ENCODE peak calls at places on chromosomes 3 and 15, in four cellular contexts. One of them, this sample, is unnamed.

GRCh38 chr3:179321585-179322322 is 1.1 kb upstream of the ZNF639 start:
- DNase-seq in HepG2: peak
- DNase-seq in GM12878: no peak
- DNase-seq in A549: peak
- DNase-seq in this sample: peak

GRCh38 chr3:187958432-187959003 is 195.4 kb upstream of the LPP start:
- DNase-seq in HepG2: no peak
- DNase-seq in A549: no peak
- DNase-seq in GM12878: no peak
- DNase-seq in this sample: no peak

GRCh38 chr3:180617049-180617448 is 15.1 kb downstream of the TTC14 start:
- DNase-seq in HepG2: no peak
- DNase-seq in GM12878: no peak
- DNase-seq in A549: no peak
- DNase-seq in this sample: no peak

GRCh38 chr15:88627463-88627862 is 6.3 kb downstream of the AEN start:
- DNase-seq in A549: no peak
- DNase-seq in GM12878: no peak
- DNase-seq in HepG2: no peak
- DNase-seq in this sample: no peak

GRCh38 chr3:62755285-62755684 is 119.9 kb downstream of the CADPS start:
- DNase-seq in A549: no peak
- DNase-seq in GM12878: no peak
- DNase-seq in HepG2: no peak
- DNase-seq in this sample: peak

GRCh38 chr3:6821411-6821810 is 39.5 kb upstream of the GRM7 start:
- DNase-seq in GM12878: no peak
- DNase-seq in HepG2: no peak
- DNase-seq in A549: no peak
- DNase-seq in this sample: no peak

GRCh38 chr3:59600631-59601030 is 550.8 kb upstream of the CFAP20DC start:
- DNase-seq in HepG2: no peak
- DNase-seq in A549: no peak
- DNase-seq in GM12878: no peak
- DNase-seq in this sample: no peak

GRCh38 chr15:31280831-31281216 is 45.8 kb upstream of the KLF13 start:
- DNase-seq in HepG2: no peak
- DNase-seq in A549: no peak
- DNase-seq in GM12878: no peak
- DNase-seq in this sample: peak

GRCh38 chr3:108006901-108007331 is 83.9 kb downstream of the CD47 start:
- DNase-seq in GM12878: no peak
- DNase-seq in A549: no peak
- DNase-seq in HepG2: no peak
- DNase-seq in this sample: no peak

GRCh38 chr3:43394071-43394501 is 107.7 kb downstream of the SNRK start:
- DNase-seq in GM12878: no peak
- DNase-seq in HepG2: no peak
- DNase-seq in A549: no peak
- DNase-seq in this sample: no peak

GRCh38 chr3:194571491-194571941 is 61.7 kb downstream of the TMEM44 start:
- DNase-seq in A549: no peak
- DNase-seq in GM12878: no peak
- DNase-seq in HepG2: no peak
- DNase-seq in this sample: no peak

GRCh38 chr3:54299169-54299935 is 177.0 kb downstream of the CACNA2D3 start:
- DNase-seq in GM12878: no peak
- DNase-seq in HepG2: no peak
- DNase-seq in A549: no peak
- DNase-seq in this sample: no peak

GRCh38 chr15:85767785-85768529 is 26.8 kb downstream of the KLHL25 start:
- DNase-seq in HepG2: no peak
- DNase-seq in GM12878: no peak
- DNase-seq in A549: no peak
- DNase-seq in this sample: no peak

GRCh38 chr3:131361464-131362421 is 19.8 kb upstream of the NUDT16 start:
- DNase-seq in HepG2: no peak
- DNase-seq in GM12878: peak
- DNase-seq in A549: peak
- DNase-seq in this sample: no peak

DNA sequence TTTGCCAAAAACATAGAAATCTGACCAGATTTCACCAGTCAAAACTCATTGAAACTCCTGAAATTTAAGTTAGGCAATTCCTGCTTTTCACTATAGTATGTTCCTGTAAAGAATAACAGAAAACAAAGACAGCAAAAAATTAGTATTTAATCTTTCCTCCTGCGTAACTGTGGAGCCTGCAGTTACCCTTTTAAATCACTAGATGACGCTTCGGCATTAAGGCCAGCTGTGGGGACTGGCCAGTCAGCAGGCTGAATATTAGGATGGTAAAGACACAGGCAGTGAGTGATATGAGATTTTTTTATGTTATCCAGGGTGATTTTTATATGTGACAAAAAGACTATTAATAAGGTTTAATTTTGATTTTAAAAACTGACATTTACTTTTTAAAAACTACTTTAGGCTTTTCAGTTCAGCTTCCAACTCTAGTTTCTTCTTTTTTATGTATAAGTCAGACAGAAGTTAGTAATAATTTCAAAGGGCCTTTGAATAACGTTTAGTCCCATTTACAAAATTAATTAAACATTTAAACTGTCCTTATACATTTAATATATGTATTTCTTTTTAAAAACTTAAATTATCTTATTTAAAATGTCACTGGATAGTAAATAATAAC is 165.1 kb downstream of the PPM1L start:
- DNase-seq in GM12878: no peak
- DNase-seq in A549: peak
- DNase-seq in HepG2: peak
- DNase-seq in this sample: peak
- TF ChIP-seq PBX3 in GM12878: no peak
- TF ChIP-seq PBX3 in A549: no peak
- TF ChIP-seq PBX3 in HepG2: no peak
- TF ChIP-seq PBX3 in this sample: no peak

DNA sequence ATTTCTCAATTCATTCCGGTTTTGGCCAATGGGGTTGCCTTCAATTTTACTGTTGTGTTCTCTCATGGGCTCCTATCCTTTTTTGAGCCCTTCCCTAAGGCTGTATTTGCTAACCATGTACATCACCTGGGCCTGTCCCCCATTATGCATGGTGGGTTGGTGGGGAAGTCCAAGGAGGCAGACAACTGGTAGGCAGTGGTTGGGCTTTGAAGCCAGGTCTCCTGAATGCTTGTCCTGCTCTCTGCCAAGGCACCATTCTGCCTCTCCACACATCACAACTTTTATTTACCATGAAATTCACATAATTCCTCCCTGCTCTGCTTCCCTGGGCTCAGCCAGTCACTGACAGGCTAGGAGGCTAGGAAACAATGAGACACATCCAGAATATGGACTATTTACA is 41.0 kb upstream of the COPB2 start:
- DNase-seq in GM12878: no peak
- DNase-seq in HepG2: no peak
- DNase-seq in A549: no peak
- DNase-seq in this sample: no peak
- TF ChIP-seq CHD2 in GM12878: no peak
- TF ChIP-seq CHD2 in HepG2: no peak
- TF ChIP-seq CHD2 in A549: no peak
- TF ChIP-seq CHD2 in this sample: no peak

GRCh38 chr3:18669374-18669773 is 244.2 kb upstream of the SATB1 start:
- DNase-seq in HepG2: no peak
- DNase-seq in GM12878: no peak
- DNase-seq in A549: no peak
- DNase-seq in this sample: no peak
- TF ChIP-seq PBX3 in HepG2: no peak
- TF ChIP-seq PBX3 in GM12878: no peak
- TF ChIP-seq PBX3 in A549: no peak
- TF ChIP-seq PBX3 in this sample: no peak

DNA sequence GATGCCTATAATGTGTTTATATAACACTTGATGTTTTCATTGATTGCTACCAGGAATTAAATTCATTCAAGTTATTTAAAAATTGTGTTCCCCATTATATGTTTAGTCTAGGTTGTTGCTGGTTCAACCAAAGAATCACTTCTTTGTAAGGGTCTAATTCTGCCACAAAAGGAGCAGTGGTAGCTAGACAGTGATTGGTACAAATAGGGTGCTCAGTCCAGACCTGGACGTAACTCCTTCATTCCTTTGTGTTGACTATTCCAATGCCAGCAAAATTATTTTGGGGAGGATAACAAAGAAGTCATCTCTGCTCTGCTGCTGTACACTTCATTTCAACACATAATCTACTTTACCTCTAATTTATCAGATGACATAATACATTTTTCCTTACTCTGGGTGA is 1.2 kb downstream of the CHMP2B start:
- DNase-seq in HepG2: peak
- DNase-seq in A549: no peak
- DNase-seq in GM12878: no peak
- DNase-seq in this sample: no peak
- TF ChIP-seq CHD2 in HepG2: no peak
- TF ChIP-seq CHD2 in A549: no peak
- TF ChIP-seq CHD2 in GM12878: no peak
- TF ChIP-seq CHD2 in this sample: no peak

DNA sequence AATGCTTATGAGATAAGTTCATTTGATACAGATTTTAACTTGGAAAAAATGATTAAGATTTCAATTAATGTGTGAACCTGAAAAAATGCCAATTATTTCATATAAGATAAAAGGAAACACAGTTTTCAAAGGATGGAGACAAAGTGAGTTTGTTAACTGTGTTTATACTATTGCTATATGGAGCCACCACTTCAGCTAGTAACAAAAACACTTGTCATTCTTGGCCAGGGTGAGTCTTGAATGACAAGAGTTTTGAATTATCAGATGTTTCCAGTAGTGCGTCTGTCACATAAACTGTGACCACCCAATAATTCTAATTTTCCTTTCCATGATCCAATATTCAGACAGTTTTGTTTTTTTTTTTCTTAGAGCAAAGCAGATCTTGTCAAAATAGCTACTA is 78.0 kb upstream of the GADL1 start:
- DNase-seq in A549: no peak
- DNase-seq in GM12878: no peak
- DNase-seq in HepG2: no peak
- DNase-seq in this sample: no peak
- TF ChIP-seq PBX3 in A549: no peak
- TF ChIP-seq PBX3 in GM12878: no peak
- TF ChIP-seq PBX3 in HepG2: no peak
- TF ChIP-seq PBX3 in this sample: no peak